ENCODE peak calls at places on chromosomes 12 and 14, in seven cellular contexts. P is H9, Y is IMR-90, O is mesendoderm, M is trophoblast cell, Z is H1, I is neuronal stem cell. B is an unnamed sample.

GRCh38 chr14:103600503-103600902 is 28.5 kb upstream of the KLC1 start:
- DNase-seq in P (no peak), Y (no peak), O (peak; percentile 48), M (peak; percentile 38), Z (no peak), I (no peak), B (no peak)

GRCh38 chr12:54285150-54286041 is 4.9 kb downstream of the HNRNPA1 start:
- DNase-seq in P (no peak), Y (no peak), O (no peak), M (no peak), Z (no peak), I (no peak), B (no peak)

GRCh38 chr12:89954259-89954658 is 245.6 kb upstream of the ATP2B1 start:
- DNase-seq in P (no peak), Y (no peak), O (no peak), M (no peak), Z (no peak), I (no peak), B (no peak)

GRCh38 chr12:2347844-2348476 is 295.2 kb downstream of the CACNA1C start:
- DNase-seq in P (no peak), Y (peak; percentile 42), O (no peak), M (no peak), Z (no peak), I (no peak), B (peak; percentile 67)

GRCh38 chr12:105294886-105295479 is 35.5 kb upstream of the C12orf75 start:
- DNase-seq in P (no peak), Y (no peak), O (no peak), M (peak; percentile 76), Z (no peak), I (no peak), B (no peak)

GRCh38 chr12:122235741-122236140 is 9.9 kb upstream of the DIABLO start:
- DNase-seq in P (no peak), Y (no peak), O (no peak), M (no peak), Z (no peak), I (no peak), B (no peak)

GRCh38 chr14:66645716-66646115 is 137.8 kb downstream of the GPHN start:
- DNase-seq in P (no peak), Y (peak; percentile 8), O (no peak), M (no peak), Z (no peak), I (no peak), B (no peak)

GRCh38 chr12:123115409-123116111 is 35.3 kb downstream of the PITPNM2 start:
- DNase-seq in P (no peak), Y (peak; percentile 97), O (no peak), M (no peak), Z (no peak), I (no peak), B (peak; percentile 91)

GRCh38 chr14:75456069-75457023 is 28.5 kb downstream of the JDP2 start:
- DNase-seq in P (no peak), Y (no peak), O (no peak), M (no peak), Z (no peak), I (no peak), B (no peak)

GRCh38 chr12:58363971-58364370 is 422.6 kb downstream of the ATP23 start:
- DNase-seq in P (no peak), Y (no peak), O (no peak), M (no peak), Z (no peak), I (no peak), B (no peak)

GRCh38 chr14:48853159-48853558 is 733.0 kb downstream of the RPS29 start:
- DNase-seq in P (no peak), Y (no peak), O (no peak), M (no peak), Z (no peak), I (no peak), B (no peak)

GRCh38 chr12:11738450-11738849 is 89.0 kb downstream of the ETV6 start:
- DNase-seq in P (no peak), Y (no peak), O (no peak), M (no peak), Z (no peak), I (no peak), B (no peak)

GRCh38 chr12:75565795-75566194 is 54.4 kb upstream of the KRR1 start:
- DNase-seq in P (no peak), Y (no peak), O (no peak), M (no peak), Z (no peak), I (no peak), B (no peak)

GRCh38 chr14:73742520-73743238 is 28.5 kb upstream of the PNMA1 start:
- DNase-seq in P (peak; percentile 17), Y (no peak), O (no peak), M (no peak), Z (no peak), I (no peak), B (no peak)

GRCh38 chr12:75724913-75725312 is 213.5 kb upstream of the KRR1 start:
- DNase-seq in P (no peak), Y (peak; percentile 92), O (no peak), M (no peak), Z (no peak), I (no peak), B (peak; percentile 92)

GRCh38 chr14:104317975-104318557 is 179.7 kb downstream of the KIF26A start:
- DNase-seq in P (no peak), Y (no peak), O (no peak), M (no peak), Z (no peak), I (no peak), B (no peak)

GRCh38 chr12:131134523-131135310 is 181.0 kb downstream of the ADGRD1 start:
- DNase-seq in P (peak; percentile 19), Y (no peak), O (no peak), M (no peak), Z (no peak), I (no peak), B (no peak)
- H2AK5ac ChIP-seq in P (no peak overlapping the region), Y (no peak overlapping the region), O (no peak overlapping the region), M (no peak overlapping the region), Z (no peak overlapping the region), I (peak overlapping the region; percentile 31), B (no peak overlapping the region)

GRCh38 chr12:31560516-31560915 is 30.4 kb downstream of the DENND5B start:
- DNase-seq in P (no peak), Y (no peak), O (no peak), M (no peak), Z (no peak), I (no peak), B (no peak)

GRCh38 chr12:31558521-31558920 is 32.4 kb downstream of the DENND5B start:
- DNase-seq in P (no peak), Y (peak; percentile 78), O (no peak), M (no peak), Z (no peak), I (no peak), B (no peak)

GRCh38 chr12:31562594-31563328 is 28.2 kb downstream of the DENND5B start:
- DNase-seq in P (no peak), Y (no peak), O (peak; percentile 8), M (no peak), Z (no peak), I (no peak), B (no peak)

DNA sequence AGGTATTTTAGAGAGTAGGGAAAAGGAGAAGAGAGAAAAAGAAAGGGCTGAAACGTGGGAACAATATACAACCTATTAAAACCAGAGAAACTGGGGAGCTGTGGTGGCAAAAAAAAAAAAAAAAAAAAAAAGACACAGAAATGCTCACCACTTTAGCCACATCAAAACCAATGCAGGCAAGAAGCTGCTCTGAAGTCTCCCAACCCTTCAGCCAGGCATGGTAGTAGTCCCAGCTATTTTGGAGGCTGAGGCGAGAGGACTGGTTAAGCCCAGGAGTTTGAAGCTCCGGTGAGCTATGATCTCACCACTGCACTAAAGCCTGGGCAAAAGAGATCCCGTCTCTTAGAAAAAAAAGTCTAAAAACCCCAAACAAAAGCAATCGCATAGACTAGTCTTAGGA is 33.2 kb downstream of the DENND5B start:
- DNase-seq in P (no peak), Y (no peak), O (no peak), M (no peak), Z (no peak), I (no peak), B (no peak)
- H3K27ac ChIP-seq in P (no peak overlapping the region), Y (no peak overlapping the region), O (no peak overlapping the region), M (no peak overlapping the region), Z (no peak overlapping the region), I (no peak overlapping the region), B (no peak overlapping the region)

DNA sequence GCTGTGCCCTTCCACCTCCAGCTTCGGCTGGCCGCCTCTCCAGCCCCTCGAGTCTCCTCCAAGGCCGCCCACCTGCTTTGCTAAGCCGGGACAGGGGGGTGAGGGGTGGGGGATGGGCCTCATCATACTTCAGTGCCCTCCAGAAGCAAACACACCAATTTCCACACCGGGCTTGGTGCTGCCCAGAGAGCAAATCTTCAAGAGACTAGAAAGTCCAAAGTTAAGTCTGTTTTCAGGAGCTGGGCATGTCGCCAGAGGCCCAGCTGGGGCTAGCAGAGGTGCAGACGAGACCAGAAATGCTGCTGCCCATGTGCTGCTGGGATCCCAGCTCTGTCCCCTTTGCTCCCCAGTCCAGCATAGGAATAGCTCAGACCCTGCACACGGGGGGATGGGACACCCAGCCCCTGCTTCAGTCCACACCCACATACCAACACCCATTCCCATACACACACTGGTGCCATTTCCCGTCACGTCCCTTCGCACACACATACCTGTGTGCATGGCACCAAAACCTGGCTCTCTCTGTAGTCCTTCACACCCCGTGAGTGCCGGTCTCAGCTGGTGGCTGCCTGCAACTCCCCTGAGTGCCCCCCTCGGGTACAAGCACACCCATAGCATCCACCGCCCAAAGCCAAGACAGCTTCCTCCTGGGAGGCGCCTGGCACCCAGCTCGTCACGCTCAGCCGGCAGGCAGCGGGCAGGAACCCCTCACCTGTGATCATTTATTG is 994 bp downstream of the SLC6A12 start:
- DNase-seq in P (no peak), Y (peak; percentile 6), O (no peak), M (no peak), Z (no peak), I (no peak), B (no peak)
- H2AK5ac ChIP-seq in P (no peak overlapping the region), Y (no peak overlapping the region), O (no peak overlapping the region), M (no peak overlapping the region), Z (no peak overlapping the region), I (peak overlapping the region; percentile 90), B (no peak overlapping the region)

GRCh38 chr14:35534884-35535793 is 1.2 kb downstream of the INSM2 start:
- DNase-seq in P (peak; percentile 85), Y (peak; percentile 62), O (peak; percentile 80), M (peak; percentile 68), Z (no peak), I (peak; percentile 84), B (peak; percentile 69)

GRCh38 chr14:35532783-35533356 is 1.1 kb upstream of the INSM2 start:
- DNase-seq in P (no peak), Y (no peak), O (no peak), M (no peak), Z (no peak), I (no peak), B (no peak)

GRCh38 chr14:35534130-35534883 is at the start of gene INSM2:
- DNase-seq in P (no peak), Y (peak; percentile 5), O (peak; percentile 2), M (peak; percentile 1), Z (no peak), I (peak; percentile 42), B (no peak)

GRCh38 chr14:35533357-35534129 is 421 bp upstream of the INSM2 start:
- DNase-seq in P (peak; percentile 92), Y (peak; percentile 34), O (peak; percentile 88), M (peak; percentile 54), Z (no peak), I (peak; percentile 83), B (peak; percentile 65)

DNA sequence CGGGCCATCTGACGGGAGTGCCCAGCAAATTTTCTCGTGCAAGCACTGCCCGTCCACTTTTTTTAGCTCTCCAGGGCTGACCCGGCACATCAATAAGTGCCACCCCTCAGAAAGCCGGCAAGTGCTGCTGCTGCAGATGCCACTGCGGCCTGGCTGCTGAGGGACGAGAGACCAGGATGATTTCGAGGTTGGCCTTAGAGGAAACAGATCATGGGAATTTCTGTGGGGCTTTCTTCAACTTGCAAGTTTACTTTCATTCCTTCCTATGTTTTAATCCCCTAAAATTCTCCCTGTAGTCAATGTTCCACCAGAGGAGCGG is 1.8 kb downstream of the INSM2 start:
- DNase-seq in P (no peak), Y (no peak), O (no peak), M (no peak), Z (no peak), I (no peak), B (no peak)
- H3K27ac ChIP-seq in P (no peak overlapping the region), Y (no peak overlapping the region), O (no peak overlapping the region), M (no peak overlapping the region), Z (no peak overlapping the region), I (no peak overlapping the region), B (no peak overlapping the region)